ENCODE peak calls at places on chromosomes 11 and 22, in nine cellular contexts. One of them, this sample, is unnamed.

GRCh38 chr11:2440646-2441045 is 3.7 kb downstream of the TRPM5 start:
- DNase-seq in GM20000: no peak
- DNase-seq in GM10248: no peak
- DNase-seq in astrocyte: no peak
- DNase-seq in OCI-LY7: no peak
- DNase-seq in T-helper 2 cell: no peak
- DNase-seq in smooth muscle cell of the brain vasculature: no peak
- DNase-seq in skeletal muscle cell: no peak
- DNase-seq in CD4-positive, alpha-beta memory T cell: no peak
- DNase-seq in this sample: peak

GRCh38 chr22:44638966-44639739 is 62.9 kb upstream of the PRR5 start:
- DNase-seq in GM20000: no peak
- DNase-seq in GM10248: no peak
- DNase-seq in astrocyte: no peak
- DNase-seq in OCI-LY7: no peak
- DNase-seq in T-helper 2 cell: no peak
- DNase-seq in smooth muscle cell of the brain vasculature: no peak
- DNase-seq in skeletal muscle cell: no peak
- DNase-seq in CD4-positive, alpha-beta memory T cell: no peak
- DNase-seq in this sample: no peak

GRCh38 chr11:43933608-43934358 is 8.7 kb upstream of the C11orf96 start:
- DNase-seq in GM20000: no peak
- DNase-seq in GM10248: no peak
- DNase-seq in astrocyte: no peak
- DNase-seq in OCI-LY7: no peak
- DNase-seq in T-helper 2 cell: no peak
- DNase-seq in smooth muscle cell of the brain vasculature: no peak
- DNase-seq in skeletal muscle cell: peak
- DNase-seq in CD4-positive, alpha-beta memory T cell: no peak
- DNase-seq in this sample: no peak

GRCh38 chr22:22110548-22111266 is 128.1 kb upstream of the TOP3B start:
- DNase-seq in GM20000: peak
- DNase-seq in GM10248: peak
- DNase-seq in astrocyte: peak
- DNase-seq in OCI-LY7: peak
- DNase-seq in T-helper 2 cell: no peak
- DNase-seq in smooth muscle cell of the brain vasculature: peak
- DNase-seq in skeletal muscle cell: peak
- DNase-seq in CD4-positive, alpha-beta memory T cell: peak
- DNase-seq in this sample: peak

GRCh38 chr11:117315285-117316196 is 515 bp downstream of the BACE1 start:
- DNase-seq in GM20000: peak
- DNase-seq in GM10248: no peak
- DNase-seq in astrocyte: no peak
- DNase-seq in OCI-LY7: no peak
- DNase-seq in T-helper 2 cell: peak
- DNase-seq in smooth muscle cell of the brain vasculature: no peak
- DNase-seq in skeletal muscle cell: no peak
- DNase-seq in CD4-positive, alpha-beta memory T cell: peak
- DNase-seq in this sample: no peak

GRCh38 chr11:63945482-63946163 is 6.8 kb downstream of the NAA40 start:
- DNase-seq in GM20000: peak
- DNase-seq in GM10248: peak
- DNase-seq in astrocyte: peak
- DNase-seq in OCI-LY7: peak
- DNase-seq in T-helper 2 cell: peak
- DNase-seq in smooth muscle cell of the brain vasculature: no peak
- DNase-seq in skeletal muscle cell: no peak
- DNase-seq in CD4-positive, alpha-beta memory T cell: peak
- DNase-seq in this sample: peak

GRCh38 chr11:70542811-70543210 is 144.5 kb downstream of the CTTN start:
- DNase-seq in GM20000: no peak
- DNase-seq in GM10248: no peak
- DNase-seq in astrocyte: no peak
- DNase-seq in OCI-LY7: no peak
- DNase-seq in T-helper 2 cell: no peak
- DNase-seq in smooth muscle cell of the brain vasculature: no peak
- DNase-seq in skeletal muscle cell: no peak
- DNase-seq in CD4-positive, alpha-beta memory T cell: no peak
- DNase-seq in this sample: no peak

GRCh38 chr11:118868659-118869058 is 15.0 kb upstream of the CXCR5 start:
- DNase-seq in GM20000: no peak
- DNase-seq in GM10248: no peak
- DNase-seq in astrocyte: no peak
- DNase-seq in OCI-LY7: peak
- DNase-seq in T-helper 2 cell: no peak
- DNase-seq in smooth muscle cell of the brain vasculature: no peak
- DNase-seq in skeletal muscle cell: no peak
- DNase-seq in CD4-positive, alpha-beta memory T cell: no peak
- DNase-seq in this sample: peak

GRCh38 chr11:74820763-74821162 is 72.1 kb downstream of the RNF169 start:
- DNase-seq in GM20000: no peak
- DNase-seq in GM10248: no peak
- DNase-seq in astrocyte: peak
- DNase-seq in OCI-LY7: no peak
- DNase-seq in T-helper 2 cell: no peak
- DNase-seq in smooth muscle cell of the brain vasculature: peak
- DNase-seq in skeletal muscle cell: peak
- DNase-seq in CD4-positive, alpha-beta memory T cell: no peak
- DNase-seq in this sample: no peak

GRCh38 chr22:39825661-39826102 is 67.9 kb downstream of the ENTHD1 start:
- DNase-seq in GM20000: peak
- DNase-seq in GM10248: peak
- DNase-seq in astrocyte: no peak
- DNase-seq in OCI-LY7: peak
- DNase-seq in T-helper 2 cell: no peak
- DNase-seq in smooth muscle cell of the brain vasculature: no peak
- DNase-seq in skeletal muscle cell: no peak
- DNase-seq in CD4-positive, alpha-beta memory T cell: no peak
- DNase-seq in this sample: no peak

GRCh38 chr11:65274734-65275682 is 13.2 kb downstream of the POLA2 start:
- DNase-seq in GM20000: peak
- DNase-seq in GM10248: peak
- DNase-seq in astrocyte: peak
- DNase-seq in OCI-LY7: peak
- DNase-seq in T-helper 2 cell: peak
- DNase-seq in smooth muscle cell of the brain vasculature: peak
- DNase-seq in skeletal muscle cell: peak
- DNase-seq in CD4-positive, alpha-beta memory T cell: peak
- DNase-seq in this sample: peak

GRCh38 chr11:33725496-33725895 is 10.7 kb downstream of the CD59 start:
- DNase-seq in GM20000: no peak
- DNase-seq in GM10248: no peak
- DNase-seq in astrocyte: no peak
- DNase-seq in OCI-LY7: no peak
- DNase-seq in T-helper 2 cell: no peak
- DNase-seq in smooth muscle cell of the brain vasculature: no peak
- DNase-seq in skeletal muscle cell: no peak
- DNase-seq in CD4-positive, alpha-beta memory T cell: no peak
- DNase-seq in this sample: no peak

GRCh38 chr11:45273509-45273908 is 12.6 kb downstream of the SYT13 start:
- DNase-seq in GM20000: no peak
- DNase-seq in GM10248: no peak
- DNase-seq in astrocyte: no peak
- DNase-seq in OCI-LY7: no peak
- DNase-seq in T-helper 2 cell: no peak
- DNase-seq in smooth muscle cell of the brain vasculature: no peak
- DNase-seq in skeletal muscle cell: no peak
- DNase-seq in CD4-positive, alpha-beta memory T cell: no peak
- DNase-seq in this sample: no peak

GRCh38 chr11:132312616-132313210 is 942.3 kb downstream of the NTM start:
- DNase-seq in GM20000: peak
- DNase-seq in GM10248: peak
- DNase-seq in astrocyte: peak
- DNase-seq in OCI-LY7: peak
- DNase-seq in T-helper 2 cell: no peak
- DNase-seq in smooth muscle cell of the brain vasculature: no peak
- DNase-seq in skeletal muscle cell: no peak
- DNase-seq in CD4-positive, alpha-beta memory T cell: no peak
- DNase-seq in this sample: peak

GRCh38 chr22:17781319-17782031 is 7.2 kb upstream of the BID start:
- DNase-seq in GM20000: peak
- DNase-seq in GM10248: peak
- DNase-seq in astrocyte: peak
- DNase-seq in OCI-LY7: peak
- DNase-seq in T-helper 2 cell: no peak
- DNase-seq in smooth muscle cell of the brain vasculature: peak
- DNase-seq in skeletal muscle cell: peak
- DNase-seq in CD4-positive, alpha-beta memory T cell: peak
- DNase-seq in this sample: peak

GRCh38 chr11:1752907-1753425 is 2.6 kb upstream of the IFITM10 start:
- DNase-seq in GM20000: no peak
- DNase-seq in GM10248: no peak
- DNase-seq in astrocyte: no peak
- DNase-seq in OCI-LY7: no peak
- DNase-seq in T-helper 2 cell: no peak
- DNase-seq in smooth muscle cell of the brain vasculature: no peak
- DNase-seq in skeletal muscle cell: no peak
- DNase-seq in CD4-positive, alpha-beta memory T cell: no peak
- DNase-seq in this sample: no peak

GRCh38 chr11:96316869-96317268 is 26.1 kb downstream of the MAML2 start:
- DNase-seq in GM20000: no peak
- DNase-seq in GM10248: no peak
- DNase-seq in astrocyte: no peak
- DNase-seq in OCI-LY7: no peak
- DNase-seq in T-helper 2 cell: no peak
- DNase-seq in smooth muscle cell of the brain vasculature: no peak
- DNase-seq in skeletal muscle cell: no peak
- DNase-seq in CD4-positive, alpha-beta memory T cell: no peak
- DNase-seq in this sample: no peak

GRCh38 chr11:27973851-27974536 is 134.0 kb downstream of the KIF18A start:
- DNase-seq in GM20000: no peak
- DNase-seq in GM10248: no peak
- DNase-seq in astrocyte: no peak
- DNase-seq in OCI-LY7: no peak
- DNase-seq in T-helper 2 cell: no peak
- DNase-seq in smooth muscle cell of the brain vasculature: no peak
- DNase-seq in skeletal muscle cell: no peak
- DNase-seq in CD4-positive, alpha-beta memory T cell: no peak
- DNase-seq in this sample: no peak

GRCh38 chr11:34667810-34668582 is 47.1 kb downstream of the EHF start:
- DNase-seq in GM20000: no peak
- DNase-seq in GM10248: no peak
- DNase-seq in astrocyte: no peak
- DNase-seq in OCI-LY7: no peak
- DNase-seq in T-helper 2 cell: no peak
- DNase-seq in smooth muscle cell of the brain vasculature: no peak
- DNase-seq in skeletal muscle cell: no peak
- DNase-seq in CD4-positive, alpha-beta memory T cell: no peak
- DNase-seq in this sample: no peak

GRCh38 chr11:8934735-8935478 is 2.2 kb upstream of the C11orf16 start:
- DNase-seq in GM20000: no peak
- DNase-seq in GM10248: no peak
- DNase-seq in astrocyte: peak
- DNase-seq in OCI-LY7: no peak
- DNase-seq in T-helper 2 cell: no peak
- DNase-seq in smooth muscle cell of the brain vasculature: no peak
- DNase-seq in skeletal muscle cell: peak
- DNase-seq in CD4-positive, alpha-beta memory T cell: no peak
- DNase-seq in this sample: no peak

GRCh38 chr11:61893981-61894380 is 2.6 kb upstream of the FADS3 start:
- DNase-seq in GM20000: no peak
- DNase-seq in GM10248: no peak
- DNase-seq in astrocyte: peak
- DNase-seq in OCI-LY7: no peak
- DNase-seq in T-helper 2 cell: no peak
- DNase-seq in smooth muscle cell of the brain vasculature: no peak
- DNase-seq in skeletal muscle cell: peak
- DNase-seq in CD4-positive, alpha-beta memory T cell: no peak
- DNase-seq in this sample: peak

GRCh38 chr11:45412033-45412432 is 125.9 kb upstream of the SYT13 start:
- DNase-seq in GM20000: no peak
- DNase-seq in GM10248: no peak
- DNase-seq in astrocyte: no peak
- DNase-seq in OCI-LY7: no peak
- DNase-seq in T-helper 2 cell: no peak
- DNase-seq in smooth muscle cell of the brain vasculature: no peak
- DNase-seq in skeletal muscle cell: no peak
- DNase-seq in CD4-positive, alpha-beta memory T cell: no peak
- DNase-seq in this sample: no peak

GRCh38 chr11:5280582-5281102 is 10.9 kb upstream of the HBE1 start:
- DNase-seq in GM20000: peak
- DNase-seq in GM10248: peak
- DNase-seq in astrocyte: peak
- DNase-seq in OCI-LY7: peak
- DNase-seq in T-helper 2 cell: no peak
- DNase-seq in smooth muscle cell of the brain vasculature: peak
- DNase-seq in skeletal muscle cell: peak
- DNase-seq in CD4-positive, alpha-beta memory T cell: no peak
- DNase-seq in this sample: peak

GRCh38 chr11:78669249-78669648 is 94.6 kb upstream of the NARS2 start:
- DNase-seq in GM20000: no peak
- DNase-seq in GM10248: no peak
- DNase-seq in astrocyte: no peak
- DNase-seq in OCI-LY7: no peak
- DNase-seq in T-helper 2 cell: no peak
- DNase-seq in smooth muscle cell of the brain vasculature: no peak
- DNase-seq in skeletal muscle cell: no peak
- DNase-seq in CD4-positive, alpha-beta memory T cell: no peak
- DNase-seq in this sample: no peak

GRCh38 chr11:830295-831131 is 2.2 kb upstream of the CD151 start:
- DNase-seq in GM20000: peak
- DNase-seq in GM10248: peak
- DNase-seq in astrocyte: no peak
- DNase-seq in OCI-LY7: peak
- DNase-seq in T-helper 2 cell: peak
- DNase-seq in smooth muscle cell of the brain vasculature: no peak
- DNase-seq in skeletal muscle cell: no peak
- DNase-seq in CD4-positive, alpha-beta memory T cell: no peak
- DNase-seq in this sample: peak

GRCh38 chr11:104164028-104164520 is at the start of gene PDGFD:
- DNase-seq in GM20000: peak
- DNase-seq in GM10248: peak
- DNase-seq in astrocyte: peak
- DNase-seq in OCI-LY7: peak
- DNase-seq in T-helper 2 cell: no peak
- DNase-seq in smooth muscle cell of the brain vasculature: peak
- DNase-seq in skeletal muscle cell: no peak
- DNase-seq in CD4-positive, alpha-beta memory T cell: no peak
- DNase-seq in this sample: peak

GRCh38 chr22:17867160-17867785 is 93.0 kb upstream of the BID start:
- DNase-seq in GM20000: no peak
- DNase-seq in GM10248: no peak
- DNase-seq in astrocyte: no peak
- DNase-seq in OCI-LY7: no peak
- DNase-seq in T-helper 2 cell: no peak
- DNase-seq in smooth muscle cell of the brain vasculature: no peak
- DNase-seq in skeletal muscle cell: no peak
- DNase-seq in CD4-positive, alpha-beta memory T cell: no peak
- DNase-seq in this sample: peak

GRCh38 chr11:94519478-94520084 is 7.3 kb downstream of the C11orf97 start:
- DNase-seq in GM20000: peak
- DNase-seq in GM10248: peak
- DNase-seq in astrocyte: no peak
- DNase-seq in OCI-LY7: peak
- DNase-seq in T-helper 2 cell: no peak
- DNase-seq in smooth muscle cell of the brain vasculature: no peak
- DNase-seq in skeletal muscle cell: no peak
- DNase-seq in CD4-positive, alpha-beta memory T cell: peak
- DNase-seq in this sample: peak

GRCh38 chr11:128830290-128830813 is 36.7 kb downstream of the KCNJ1 start:
- DNase-seq in GM20000: peak
- DNase-seq in GM10248: no peak
- DNase-seq in astrocyte: no peak
- DNase-seq in OCI-LY7: no peak
- DNase-seq in T-helper 2 cell: no peak
- DNase-seq in smooth muscle cell of the brain vasculature: no peak
- DNase-seq in skeletal muscle cell: no peak
- DNase-seq in CD4-positive, alpha-beta memory T cell: peak
- DNase-seq in this sample: no peak

GRCh38 chr11:116930586-116930985 is 93.2 kb upstream of the APOA1 start:
- DNase-seq in GM20000: no peak
- DNase-seq in GM10248: no peak
- DNase-seq in astrocyte: no peak
- DNase-seq in OCI-LY7: peak
- DNase-seq in T-helper 2 cell: no peak
- DNase-seq in smooth muscle cell of the brain vasculature: no peak
- DNase-seq in skeletal muscle cell: no peak
- DNase-seq in CD4-positive, alpha-beta memory T cell: peak
- DNase-seq in this sample: no peak

GRCh38 chr22:37303821-37304274 is 21.5 kb downstream of the CYTH4 start:
- DNase-seq in GM20000: no peak
- DNase-seq in GM10248: no peak
- DNase-seq in astrocyte: peak
- DNase-seq in OCI-LY7: no peak
- DNase-seq in T-helper 2 cell: no peak
- DNase-seq in smooth muscle cell of the brain vasculature: peak
- DNase-seq in skeletal muscle cell: peak
- DNase-seq in CD4-positive, alpha-beta memory T cell: no peak
- DNase-seq in this sample: no peak

This sample was measured in RPMI8226.